ENCODE peak calls at places on chromosomes 5 and 9, in six cellular contexts. G is CD8-positive, alpha-beta memory T cell; L is NCI-H510A treated with DMSO at 0.1 percent for 48 hours; B is adipocyte; K is cardiac fibroblast; J is nucleus accumbens. S is an unnamed sample.

GRCh38 chr5:102231693-102232619 is 64.1 kb downstream of the SLCO4C1 start:
- DNase-seq in G (no peak), L (no peak), B (no peak), K (no peak), J (no peak), S (no peak)

GRCh38 chr5:139774980-139775654 is 20.5 kb upstream of the PSD2 start:
- DNase-seq in G (peak), L (peak), B (peak), K (peak), J (peak), S (peak)

GRCh38 chr9:114300846-114301797 is 21.8 kb upstream of the ORM1 start:
- DNase-seq in G (peak), L (no peak), B (no peak), K (no peak), J (no peak), S (no peak)

GRCh38 chr5:93830893-93831292 is 89.5 kb upstream of the POU5F2 start:
- DNase-seq in G (no peak), L (no peak), B (no peak), K (no peak), J (no peak), S (no peak)

GRCh38 chr9:81546498-81546897 is 142.8 kb downstream of the TLE1 start:
- DNase-seq in G (no peak), L (no peak), B (no peak), K (no peak), J (no peak), S (no peak)

GRCh38 chr5:139312075-139312474 is 18.5 kb downstream of the MATR3 start:
- DNase-seq in G (no peak), L (peak), B (no peak), K (no peak), J (no peak), S (no peak)

GRCh38 chr9:4225291-4226119 is 74.4 kb downstream of the GLIS3 start:
- DNase-seq in G (no peak), L (no peak), B (peak), K (peak), J (no peak), S (no peak)

GRCh38 chr5:69416180-69416579 is 1.3 kb downstream of the MARVELD2 start:
- DNase-seq in G (no peak), L (peak), B (no peak), K (no peak), J (no peak), S (no peak)

GRCh38 chr5:94181940-94182339 is 436.5 kb downstream of the KIAA0825 start:
- DNase-seq in G (no peak), L (no peak), B (no peak), K (peak), J (no peak), S (no peak)

GRCh38 chr9:10876333-10876732 is 263.5 kb upstream of the PTPRD start:
- DNase-seq in G (no peak), L (no peak), B (no peak), K (peak), J (no peak), S (no peak)

GRCh38 chr5:16812911-16813310 is 123.2 kb downstream of the MYO10 start:
- DNase-seq in G (no peak), L (peak), B (peak), K (peak), J (no peak), S (no peak)

GRCh38 chr9:131709741-131710499 is 30.0 kb downstream of the RAPGEF1 start:
- DNase-seq in G (peak), L (no peak), B (no peak), K (peak), J (no peak), S (no peak)

GRCh38 chr5:112492291-112492690 is 73.2 kb upstream of the EPB41L4A start:
- DNase-seq in G (no peak), L (peak), B (peak), K (peak), J (no peak), S (peak)

S was measured in stimulated activated naive CD8-positive, alpha-beta T cell treated with anti-CD3 and anti-CD28 coated beads, Interleukin-15, amount 100 ng/mL, for 72 hours.